ENCODE peak calls at places on chromosomes 3 and 15, in four cellular contexts. Z is uterus, Q is adrenal gland, R is K562. S is an unnamed sample.

GRCh38 chr15:52337198-52337853 is 41.7 kb upstream of the MYO5C start:
- DNase-seq in Z (no peak), Q (no peak), R (no peak), S (peak; percentile 26)

GRCh38 chr3:14322667-14323295 is 79.6 kb upstream of the SLC6A6 start:
- DNase-seq in Z (no peak), Q (no peak), R (no peak), S (no peak)

GRCh38 chr3:155297100-155297499 is 3.6 kb upstream of the STRIT1 start:
- DNase-seq in Z (no peak), Q (no peak), R (no peak), S (no peak)

GRCh38 chr15:90531147-90531546 is 1.4 kb downstream of the CRTC3 start:
- DNase-seq in Z (no peak), Q (no peak), R (no peak), S (no peak)

GRCh38 chr15:91919014-91919534 is 65.6 kb downstream of the SLCO3A1 start:
- DNase-seq in Z (no peak), Q (no peak), R (no peak), S (no peak)

GRCh38 chr3:45612918-45613602 is 18.5 kb downstream of the LIMD1 start:
- DNase-seq in Z (no peak), Q (no peak), R (no peak), S (no peak)

GRCh38 chr3:14376348-14377043 is 25.9 kb upstream of the SLC6A6 start:
- DNase-seq in Z (no peak), Q (no peak), R (no peak), S (no peak)

GRCh38 chr3:94011208-94011842 is 17.1 kb downstream of the STX19 start:
- DNase-seq in Z (no peak), Q (no peak), R (no peak), S (no peak)

GRCh38 chr15:78950906-78951840 is 6.3 kb upstream of the CTSH start:
- DNase-seq in Z (no peak), Q (peak; percentile 28), R (no peak), S (peak; percentile 33)

GRCh38 chr3:103794656-103795055 is 1359.8 kb downstream of the ZPLD1 start:
- DNase-seq in Z (no peak), Q (no peak), R (no peak), S (no peak)

GRCh38 chr3:156892701-156893100 is 66.5 kb downstream of the LEKR1 start:
- DNase-seq in Z (no peak), Q (no peak), R (no peak), S (peak; percentile 9)

GRCh38 chr15:93143186-93143585 is 54.2 kb upstream of the RGMA start:
- DNase-seq in Z (no peak), Q (no peak), R (no peak), S (no peak)

DNA sequence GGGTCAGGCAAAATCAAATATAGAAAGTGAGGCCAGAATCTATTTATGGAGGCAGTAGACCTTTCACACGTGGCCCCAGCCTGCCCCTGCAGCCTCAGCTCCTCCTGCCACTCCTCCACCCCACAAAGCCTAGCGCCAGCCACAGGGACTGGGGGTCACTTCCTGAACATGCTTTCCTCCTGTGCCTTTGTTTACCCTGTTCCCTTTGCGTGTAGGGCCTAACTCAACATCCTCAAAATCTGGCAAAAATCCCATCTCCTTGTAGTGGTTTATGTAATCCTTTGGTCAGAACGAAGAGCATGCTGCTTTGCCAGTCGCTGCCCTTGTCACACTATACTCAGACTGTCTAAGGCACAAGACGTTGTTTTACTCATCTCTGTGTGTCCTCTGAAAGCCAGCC is 39.6 kb downstream of the KBTBD12 start:
- DNase-seq in Z (no peak), Q (no peak), R (no peak), S (no peak)
- TF ChIP-seq POLR2A in Z (no peak), Q (no peak), R (no peak), S (no peak)

GRCh38 chr3:41199866-41200668 is 762 bp downstream of the CTNNB1 start:
- DNase-seq in Z (no peak), Q (peak; percentile 41), R (peak; percentile 79), S (peak; percentile 22)

GRCh38 chr3:41198526-41198925 is 779 bp upstream of the CTNNB1 start:
- DNase-seq in Z (peak; percentile 31), Q (peak; percentile 55), R (no peak), S (no peak)

GRCh38 chr3:41202075-41202833 is 2.9 kb downstream of the CTNNB1 start:
- DNase-seq in Z (no peak), Q (no peak), R (no peak), S (no peak)

GRCh38 chr3:41198950-41199865 is at the start of gene CTNNB1:
- DNase-seq in Z (peak; percentile 94), Q (peak; percentile 95), R (peak; percentile 84), S (peak; percentile 59)

DNA sequence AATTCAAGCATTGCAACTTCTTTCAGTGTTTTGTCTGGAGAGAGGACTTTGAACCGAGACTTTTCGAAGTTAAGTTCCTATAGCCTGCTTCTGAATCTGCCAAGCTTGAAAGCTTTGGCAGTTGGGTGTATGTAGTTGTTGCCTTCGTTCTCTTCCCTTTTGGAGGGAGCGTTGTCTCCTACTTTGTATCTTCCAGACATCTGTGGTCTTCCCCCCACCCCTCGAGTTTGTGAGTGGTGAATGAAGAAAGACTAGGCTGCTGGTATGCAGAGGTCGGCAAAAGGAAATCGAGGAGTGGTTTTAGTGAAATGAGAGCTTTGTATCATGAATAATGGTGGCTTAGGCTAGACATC is 1.3 kb downstream of the CTNNB1 start:
- DNase-seq in Z (no peak), Q (peak; percentile 27), R (no peak), S (no peak)
- TF ChIP-seq POLR2A in Z (peak; percentile 4), Q (no peak), R (no peak), S (no peak)

DNA sequence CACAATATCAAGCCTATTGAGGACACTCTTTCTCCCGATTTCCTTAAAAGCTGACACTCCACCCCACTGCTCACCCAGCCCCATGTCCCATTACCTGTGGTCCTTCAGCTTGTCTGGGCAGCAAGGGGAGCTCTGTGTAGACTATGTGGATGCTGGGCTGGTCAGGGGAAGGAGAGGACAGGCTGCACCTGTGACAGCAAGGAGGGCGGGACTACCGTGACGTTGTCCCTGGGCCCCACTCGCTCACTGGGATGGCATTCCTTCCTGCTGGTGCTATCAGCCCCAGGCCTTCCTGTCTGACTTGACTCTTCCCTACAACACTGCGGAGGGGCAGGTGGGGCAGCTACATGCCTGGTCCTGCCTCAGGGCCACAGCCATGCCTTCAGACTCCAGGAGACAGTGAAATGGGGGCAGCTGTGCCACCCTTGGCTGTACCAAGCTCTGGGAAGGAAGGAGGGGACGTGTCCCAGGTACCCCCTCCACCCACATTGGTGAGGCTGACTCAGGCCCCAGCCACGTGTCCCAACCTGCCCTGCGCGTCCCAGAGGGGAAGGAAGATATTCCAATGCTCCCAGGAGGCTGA is at the start of gene TMEM40:
- DNase-seq in Z (no peak), Q (no peak), R (no peak), S (no peak)
- TF ChIP-seq POLR2A in Z (no peak), Q (no peak), R (no peak), S (no peak)

GRCh38 chr3:169969696-169970095 is 3.1 kb downstream of the SEC62 start:
- DNase-seq in Z (no peak), Q (no peak), R (no peak), S (no peak)
- TF ChIP-seq POLR2A in Z (no peak), Q (no peak), R (no peak), S (no peak)

GRCh38 chr3:30670292-30670691 is 63.9 kb downstream of the TGFBR2 start:
- DNase-seq in Z (no peak), Q (no peak), R (no peak), S (no peak)

GRCh38 chr3:30671527-30672286 is 65.3 kb downstream of the TGFBR2 start:
- DNase-seq in Z (no peak), Q (no peak), R (no peak), S (no peak)

GRCh38 chr3:30673425-30674341 is 67.3 kb downstream of the TGFBR2 start:
- DNase-seq in Z (no peak), Q (no peak), R (no peak), S (no peak)

GRCh38 chr3:30672959-30673358 is 66.6 kb downstream of the TGFBR2 start:
- DNase-seq in Z (no peak), Q (no peak), R (no peak), S (no peak)

GRCh38 chr3:30672287-30672735 is 65.9 kb downstream of the TGFBR2 start:
- DNase-seq in Z (no peak), Q (no peak), R (no peak), S (no peak)
- TF ChIP-seq POLR2A in Z (no peak), Q (no peak), R (no peak), S (no peak)

GRCh38 chr15:67120009-67120838 is 54.8 kb downstream of the SMAD3 start:
- DNase-seq in Z (no peak), Q (no peak), R (no peak), S (no peak)

GRCh38 chr15:67121725-67122600 is 56.6 kb downstream of the SMAD3 start:
- DNase-seq in Z (no peak), Q (no peak), R (no peak), S (no peak)

GRCh38 chr15:67119238-67119846 is 53.9 kb downstream of the SMAD3 start:
- DNase-seq in Z (no peak), Q (no peak), R (no peak), S (no peak)

GRCh38 chr15:67118808-67119207 is 53.4 kb downstream of the SMAD3 start:
- DNase-seq in Z (no peak), Q (no peak), R (no peak), S (no peak)

GRCh38 chr15:67120839-67121540 is 55.6 kb downstream of the SMAD3 start:
- DNase-seq in Z (peak; percentile 92), Q (peak; percentile 84), R (peak; percentile 63), S (no peak)
- TF ChIP-seq POLR2A in Z (no peak), Q (no peak), R (no peak), S (no peak)

DNA sequence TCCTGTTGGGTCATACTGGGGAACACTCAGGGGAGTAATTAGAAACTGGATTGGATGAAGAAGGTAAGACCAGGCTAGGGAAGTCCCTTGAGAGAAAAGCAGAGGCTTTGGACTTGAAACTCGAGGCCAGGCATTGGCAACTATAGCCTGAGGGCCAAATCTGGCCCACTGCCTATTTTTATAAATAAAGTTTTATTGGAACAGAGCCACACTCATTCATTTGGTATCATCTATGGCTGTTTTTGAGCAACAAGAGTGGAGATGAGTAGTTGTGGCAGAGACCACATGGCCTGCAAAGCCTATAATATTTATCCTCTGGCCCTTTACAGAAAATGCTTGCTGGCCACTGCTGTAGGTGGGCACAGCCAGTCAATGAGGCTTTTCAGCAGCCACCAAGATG is 301.4 kb downstream of the UACA start:
- DNase-seq in Z (no peak), Q (no peak), R (no peak), S (no peak)
- TF ChIP-seq POLR2A in Z (no peak), Q (no peak), R (no peak), S (no peak)

DNA sequence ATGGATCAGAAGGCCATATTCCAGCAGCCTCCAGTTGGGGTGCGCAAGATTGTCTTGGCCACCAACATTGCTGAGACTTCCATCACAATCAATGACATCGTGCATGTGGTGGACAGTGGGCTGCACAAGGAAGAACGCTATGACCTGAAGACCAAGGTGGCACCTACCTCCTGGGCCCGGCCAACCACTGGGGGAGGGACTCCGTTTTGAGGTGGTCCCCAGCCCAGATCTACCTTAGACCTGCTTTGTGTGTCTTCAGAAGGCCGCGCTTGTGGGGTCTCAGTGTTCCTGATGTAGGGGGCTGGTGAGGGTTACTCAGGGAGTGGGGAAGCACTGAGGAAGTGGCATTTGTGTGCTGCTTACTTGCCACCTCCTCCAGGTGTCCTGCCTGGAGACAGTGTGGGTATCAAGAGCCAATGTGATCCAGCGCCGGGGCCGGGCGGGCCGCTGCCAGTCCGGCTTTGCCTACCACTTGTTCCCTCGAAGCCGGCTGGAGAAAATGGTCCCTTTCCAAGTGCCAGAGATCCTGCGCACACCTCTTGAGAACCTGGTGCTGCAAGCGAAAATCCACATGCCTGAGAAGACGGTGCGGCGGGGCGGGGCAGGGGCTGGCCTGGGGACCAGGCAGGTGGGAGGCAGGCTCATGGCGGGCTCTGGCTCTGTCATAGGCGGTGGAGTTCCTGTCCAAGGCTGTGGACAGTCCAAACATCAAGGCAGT is 45.0 kb downstream of the DHX30 start:
- DNase-seq in Z (no peak), Q (no peak), R (no peak), S (no peak)
- TF ChIP-seq POLR2A in Z (no peak), Q (no peak), R (peak; percentile 32), S (no peak)